ENCODE peak calls at places on chromosomes 7 and 10, in nine cellular contexts. M is mesenteric fat pad; C is NCI-H1092; F is fibroblast of mammary gland; O is NCI-H1105; Z is mucosa of descending colon; H is GM20000; P is substantia nigra; U is CD4-positive, alpha-beta memory T cell. N is an unnamed sample.

GRCh38 chr7:112616295-112616694 is 135.5 kb downstream of the LSMEM1 start:
- DNase-seq in M (no peak), C (no peak), F (no peak), O (no peak), Z (no peak), H (no peak), P (no peak), U (no peak), N (no peak)

GRCh38 chr10:23338155-23338828 is 6.3 kb downstream of the C10orf67 start:
- DNase-seq in M (no peak), C (no peak), F (peak), O (no peak), Z (no peak), H (no peak), P (no peak), U (no peak), N (no peak)

GRCh38 chr10:4347397-4347796 is 478.6 kb upstream of the AKR1E2 start:
- DNase-seq in M (no peak), C (no peak), F (no peak), O (no peak), Z (no peak), H (no peak), P (no peak), U (no peak), N (no peak)

GRCh38 chr7:19408821-19409220 is 263.6 kb upstream of the FERD3L start:
- DNase-seq in M (no peak), C (no peak), F (no peak), O (no peak), Z (no peak), H (no peak), P (no peak), U (no peak), N (no peak)

GRCh38 chr7:69652947-69653701 is 54.8 kb downstream of the AUTS2 start:
- DNase-seq in M (no peak), C (peak), F (no peak), O (no peak), Z (no peak), H (no peak), P (no peak), U (no peak), N (no peak)

GRCh38 chr10:130559213-130559944 is 423.2 kb downstream of the GLRX3 start:
- DNase-seq in M (no peak), C (no peak), F (no peak), O (peak), Z (no peak), H (no peak), P (no peak), U (no peak), N (peak)

GRCh38 chr7:123573896-123574467 is 16.4 kb upstream of the NDUFA5 start:
- DNase-seq in M (no peak), C (no peak), F (peak), O (no peak), Z (no peak), H (no peak), P (no peak), U (no peak), N (no peak)

GRCh38 chr7:40644454-40645188 is 509.8 kb downstream of the SUGCT start:
- DNase-seq in M (no peak), C (no peak), F (no peak), O (no peak), Z (no peak), H (no peak), P (no peak), U (no peak), N (no peak)

GRCh38 chr7:13774976-13775375 is 214.5 kb downstream of the ETV1 start:
- DNase-seq in M (no peak), C (no peak), F (no peak), O (no peak), Z (no peak), H (no peak), P (no peak), U (no peak), N (no peak)

GRCh38 chr7:157373493-157373892 is 36.7 kb downstream of the DNAJB6 start:
- DNase-seq in M (no peak), C (no peak), F (no peak), O (no peak), Z (no peak), H (no peak), P (no peak), U (no peak), N (no peak)

N was measured in left lung.